ENCODE peak calls at places on chromosomes 12 and 14, in four cellular contexts. U, B, I and G are unnamed samples.

GRCh38 chr12:124919646-124920352 is 5.3 kb upstream of the UBC start:
- DNase-seq in U (peak), B (no peak), I (no peak), G (peak)

GRCh38 chr12:94640134-94640928 is 10.0 kb downstream of the TMCC3 start:
- DNase-seq in U (peak), B (no peak), I (no peak), G (peak)

GRCh38 chr12:88390811-88391210 is 189.5 kb downstream of the KITLG start:
- DNase-seq in U (no peak), B (no peak), I (no peak), G (no peak)

GRCh38 chr12:51421266-51421884 is 3.3 kb upstream of the SLC4A8 start:
- DNase-seq in U (peak), B (no peak), I (peak), G (peak)

GRCh38 chr12:108298761-108299275 is 40.3 kb downstream of the CMKLR1 start:
- DNase-seq in U (no peak), B (no peak), I (no peak), G (no peak)

GRCh38 chr12:89348894-89349669 is 3.2 kb downstream of the DUSP6 start:
- DNase-seq in U (no peak), B (no peak), I (no peak), G (no peak)

GRCh38 chr12:5173511-5174011 is 129.9 kb downstream of the KCNA5 start:
- DNase-seq in U (peak), B (no peak), I (no peak), G (no peak)

GRCh38 chr14:73058923-73059311 is 583 bp downstream of the RBM25 start:
- DNase-seq in U (peak), B (no peak), I (peak), G (no peak)

GRCh38 chr14:79093542-79093941 is 923.4 kb downstream of the NRXN3 start:
- DNase-seq in U (no peak), B (no peak), I (no peak), G (no peak)

GRCh38 chr12:91332305-91332704 is 149.7 kb upstream of the DCN start:
- DNase-seq in U (no peak), B (no peak), I (no peak), G (no peak)

GRCh38 chr12:130847097-130847496 is 8.0 kb upstream of the STX2 start:
- DNase-seq in U (no peak), B (no peak), I (no peak), G (no peak)

GRCh38 chr12:132379576-132379975 is 50.2 kb upstream of the GALNT9 start:
- DNase-seq in U (no peak), B (no peak), I (no peak), G (no peak)

GRCh38 chr12:80847575-80847974 is 90.2 kb downstream of the LIN7A start:
- DNase-seq in U (no peak), B (no peak), I (no peak), G (no peak)

GRCh38 chr12:53171725-53172329 is 8.7 kb upstream of the ZNF740 start:
- DNase-seq in U (no peak), B (no peak), I (no peak), G (no peak)

GRCh38 chr14:102906616-102907302 is 15.7 kb upstream of the AMN start:
- DNase-seq in U (no peak), B (no peak), I (no peak), G (no peak)

GRCh38 chr12:53817021-53817389 is 65.2 kb upstream of the CISTR start:
- DNase-seq in U (no peak), B (no peak), I (no peak), G (no peak)

GRCh38 chr14:73188501-73188903 is 48.8 kb upstream of the PAPLN start:
- DNase-seq in U (peak), B (no peak), I (no peak), G (no peak)

GRCh38 chr12:11805680-11806079 is 156.2 kb downstream of the ETV6 start:
- DNase-seq in U (no peak), B (no peak), I (no peak), G (no peak)

GRCh38 chr14:58574623-58575022 is 63.1 kb upstream of the DACT1 start:
- DNase-seq in U (no peak), B (no peak), I (no peak), G (no peak)

GRCh38 chr14:71582705-71583104 is 349.5 kb upstream of the RGS6 start:
- DNase-seq in U (no peak), B (no peak), I (no peak), G (no peak)

GRCh38 chr14:30906752-30907658 is 32.6 kb downstream of the COCH start:
- DNase-seq in U (no peak), B (no peak), I (no peak), G (no peak)

GRCh38 chr14:104036250-104036649 is 49.2 kb upstream of the ASPG start:
- DNase-seq in U (no peak), B (no peak), I (peak), G (no peak)

GRCh38 chr12:13957576-13957975 is 23.8 kb downstream of the GRIN2B start:
- DNase-seq in U (no peak), B (no peak), I (peak), G (no peak)

GRCh38 chr14:88363624-88364023 is 21.8 kb upstream of the SPATA7 start:
- DNase-seq in U (no peak), B (no peak), I (no peak), G (no peak)

GRCh38 chr12:56333197-56333678 is 562 bp downstream of the PAN2 start:
- DNase-seq in U (no peak), B (no peak), I (no peak), G (no peak)